ENCODE peak calls at places on chromosome 15, in four cellular contexts. X is A549, I is sigmoid colon, Z is lower lobe of right lung. Q is an unnamed sample. For H3K9me3, the result is how much of the 10 kb centered on the place peaks cover.

GRCh38 chr15:63832620-63833245 is 1.0 kb downstream of the HERC1 start:
- DNase-seq in Z (no peak), I (no peak), X (no peak), Q (no peak)

GRCh38 chr15:67521770-67522568 is 1.0 kb downstream of the C15orf61 start:
- DNase-seq in Z (no peak), X (peak), I (no peak), Q (no peak)

GRCh38 chr15:63498815-63499549 is 5.4 kb upstream of the USP3 start:
- DNase-seq in Z (peak), X (peak), I (no peak), Q (no peak)

GRCh38 chr15:57224664-57225063 is 151.6 kb upstream of the CGNL1 start:
- DNase-seq in X (no peak), I (no peak), Z (no peak), Q (no peak)

GRCh38 chr15:51576451-51576850 is 46.1 kb downstream of the DMXL2 start:
- DNase-seq in Z (no peak), X (no peak), I (no peak), Q (no peak)

GRCh38 chr15:80888846-80889245 is 100.8 kb downstream of the MESD start:
- DNase-seq in I (no peak), Z (no peak), X (no peak), Q (no peak)

GRCh38 chr15:68417051-68417450 is 14.9 kb downstream of the ITGA11 start:
- DNase-seq in I (no peak), Z (no peak), X (no peak), Q (no peak)

GRCh38 chr15:67125589-67126502 is 60.4 kb downstream of the SMAD3 start:
- DNase-seq in X (peak), Z (no peak), I (peak), Q (peak)

GRCh38 chr15:99343208-99343607 is 91.9 kb downstream of the LRRC28 start:
- DNase-seq in Z (no peak), I (no peak), X (no peak), Q (no peak)

GRCh38 chr15:20344601-20345400 is 196.8 kb downstream of the GOLGA6L6 start:
- DNase-seq in Z (no peak), I (peak), X (peak), Q (no peak)

GRCh38 chr15:70633394-70633793 is 130.0 kb downstream of the UACA start:
- DNase-seq in I (no peak), X (no peak), Z (no peak), Q (no peak)

GRCh38 chr15:98899266-98900021 is 108.1 kb downstream of the PGPEP1L start:
- DNase-seq in I (no peak), X (no peak), Z (peak), Q (no peak)

GRCh38 chr15:92633001-92633400 is 22.6 kb downstream of the FAM174B start:
- DNase-seq in Z (no peak), X (no peak), I (no peak), Q (no peak)

GRCh38 chr15:81296218-81296617 is 27.7 kb downstream of the STARD5 start:
- DNase-seq in I (no peak), X (no peak), Z (no peak), Q (no peak)

GRCh38 chr15:48582472-48583235 is 62.9 kb downstream of the FBN1 start:
- DNase-seq in I (no peak), Z (no peak), X (no peak), Q (no peak)

DNA sequence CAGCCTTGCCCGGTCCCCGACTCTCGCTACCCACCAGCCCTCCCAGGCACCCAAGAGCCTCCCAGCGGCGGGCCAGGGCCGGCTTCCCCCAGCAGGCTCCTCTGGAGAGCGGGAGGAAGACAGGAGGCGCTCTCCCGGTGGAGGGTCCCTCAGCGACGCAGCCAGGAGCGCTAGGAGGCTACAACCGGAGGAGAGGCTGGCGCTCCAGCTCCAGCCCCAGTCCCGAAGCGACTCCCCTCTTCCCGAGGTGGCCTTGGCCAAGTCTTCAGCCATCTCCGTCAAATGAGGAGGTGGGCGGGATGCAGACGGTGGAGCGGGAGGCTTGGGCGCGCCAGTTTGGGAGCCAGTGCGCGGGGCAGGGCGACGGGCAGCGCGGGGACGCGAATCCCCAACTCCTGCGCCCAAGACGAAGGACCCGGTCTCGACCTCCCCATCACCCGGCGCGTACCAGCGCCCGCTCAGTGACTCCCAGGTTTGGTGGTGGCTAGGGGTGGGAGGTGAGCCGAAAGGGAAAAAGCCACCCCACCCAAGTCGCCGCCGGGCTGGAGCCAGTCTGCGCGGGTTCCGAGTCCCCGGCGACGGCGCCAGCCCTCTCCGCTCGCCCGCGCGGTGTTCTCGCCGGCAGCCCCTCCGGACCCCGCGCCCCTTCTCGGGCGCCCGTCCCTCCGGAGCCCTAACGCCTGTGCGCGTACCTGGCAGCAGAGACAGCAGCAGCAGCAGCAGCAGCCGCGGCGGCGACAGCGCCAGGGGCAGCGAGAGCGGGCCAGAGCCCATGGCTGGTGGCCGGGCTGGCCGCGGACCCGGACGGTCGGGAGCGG is 566 bp downstream of the CHRNA3 start:
- DNase-seq in I (no peak), X (peak), Z (no peak), Q (no peak)
- TF ChIP-seq CTCF in I (no peak), X (peak), Z (no peak), Q (no peak)

GRCh38 chr15:97730315-97730714 is 230.2 kb upstream of the ARRDC4 start:
- DNase-seq in I (no peak), X (no peak), Z (no peak), Q (no peak)
- H3K27ac ChIP-seq in I (no peak), X (no peak), Z (no peak), Q (no peak)

DNA sequence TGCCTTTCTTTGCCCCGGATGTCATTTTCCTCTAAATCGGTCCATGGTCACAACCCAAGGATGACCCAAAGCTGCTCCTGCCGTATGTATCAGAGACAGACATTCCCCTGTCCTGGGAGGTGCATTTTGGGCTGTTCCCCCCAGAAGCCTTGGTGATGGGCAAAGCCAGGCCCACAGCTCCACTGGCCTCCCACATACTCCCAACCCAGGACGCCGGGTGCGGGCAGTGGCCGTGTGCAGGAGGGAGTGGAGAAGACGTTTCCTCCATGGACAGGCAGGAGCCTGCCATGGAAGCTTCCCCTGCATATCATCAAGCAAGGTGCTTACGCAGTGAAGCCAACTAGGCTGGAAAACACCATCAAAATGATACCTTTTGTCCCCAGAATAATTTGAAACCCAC is 175.0 kb downstream of the ATP10A start:
- DNase-seq in I (peak), Z (no peak), X (no peak), Q (no peak)
- H3K9me3 ChIP-seq in I (under half), Z (under half), X (under half), Q (under half)

GRCh38 chr15:43795197-43795596 is 3.1 kb downstream of the SERF2 start:
- DNase-seq in X (no peak), I (no peak), Z (no peak), Q (no peak)

GRCh38 chr15:43794269-43795037 is 2.3 kb downstream of the SERF2 start:
- DNase-seq in Z (no peak), I (no peak), X (no peak), Q (no peak)

GRCh38 chr15:43791993-43792760 is at the start of gene SERF2:
- DNase-seq in Z (peak), X (peak), I (peak), Q (peak)

GRCh38 chr15:43793647-43794046 is 1.5 kb downstream of the SERF2 start:
- DNase-seq in X (no peak), Z (no peak), I (no peak), Q (no peak)

GRCh38 chr15:43792761-43793493 is 807 bp downstream of the SERF2 start:
- DNase-seq in Z (peak), X (no peak), I (no peak), Q (no peak)
- TF ChIP-seq CTCF in Z (no peak), X (no peak), I (peak), Q (peak)

DNA sequence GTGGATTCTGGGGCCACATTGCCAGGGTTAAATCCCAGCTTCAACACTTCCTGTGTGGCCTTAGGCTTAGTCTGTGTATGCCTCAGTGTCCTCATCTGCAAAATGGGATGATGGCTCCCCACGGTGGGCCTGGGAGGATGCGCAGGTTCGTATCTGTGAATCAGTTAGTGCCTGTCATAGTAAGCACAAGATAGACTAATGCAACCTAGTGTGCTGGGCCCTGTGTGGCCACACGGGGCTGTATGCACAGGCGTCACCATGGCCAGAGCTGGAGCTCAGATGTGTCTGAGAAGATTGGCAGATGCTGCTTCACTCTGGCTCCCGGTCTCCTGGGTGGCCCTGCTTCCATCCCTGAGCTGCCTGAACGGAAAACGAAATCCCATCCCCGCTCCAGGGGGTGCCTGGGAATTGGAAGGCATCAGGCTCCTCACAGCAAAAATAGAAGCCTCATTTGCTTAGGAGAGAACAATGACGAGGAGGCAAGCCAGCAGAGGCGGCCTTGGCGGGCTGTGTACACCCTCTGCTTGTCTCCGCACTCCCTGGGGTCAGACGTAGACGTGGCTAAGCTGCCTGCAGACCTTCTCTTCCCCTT is 103.6 kb downstream of the APBA2 start:
- DNase-seq in X (peak), I (no peak), Z (no peak), Q (no peak)
- H3K27ac ChIP-seq in X (no peak), I (no peak), Z (no peak), Q (no peak)

GRCh38 chr15:22227411-22227810 is 147.1 kb downstream of the OR4M2 start:
- DNase-seq in X (no peak), Z (no peak), I (no peak), Q (no peak)

GRCh38 chr15:22227961-22228762 is 147.8 kb downstream of the OR4M2 start:
- DNase-seq in I (no peak), Z (no peak), X (no peak), Q (no peak)

GRCh38 chr15:22226034-22226790 is 145.9 kb downstream of the OR4M2 start:
- DNase-seq in I (peak), X (no peak), Z (no peak), Q (no peak)

GRCh38 chr15:22229971-22230815 is 149.9 kb downstream of the OR4M2 start:
- DNase-seq in X (no peak), Z (no peak), I (peak), Q (no peak)

GRCh38 chr15:22224241-22224671 is 143.9 kb downstream of the OR4M2 start:
- DNase-seq in X (peak), Z (no peak), I (peak), Q (no peak)
- H3K9me3 ChIP-seq in X (under half), Z (under half), I (under half), Q (under half)

GRCh38 chr15:42056934-42057743 is 36.3 kb upstream of the PLA2G4E start:
- DNase-seq in X (peak), Z (peak), I (no peak), Q (peak)
- TF ChIP-seq CTCF in X (peak), Z (peak), I (no peak), Q (peak)

DNA sequence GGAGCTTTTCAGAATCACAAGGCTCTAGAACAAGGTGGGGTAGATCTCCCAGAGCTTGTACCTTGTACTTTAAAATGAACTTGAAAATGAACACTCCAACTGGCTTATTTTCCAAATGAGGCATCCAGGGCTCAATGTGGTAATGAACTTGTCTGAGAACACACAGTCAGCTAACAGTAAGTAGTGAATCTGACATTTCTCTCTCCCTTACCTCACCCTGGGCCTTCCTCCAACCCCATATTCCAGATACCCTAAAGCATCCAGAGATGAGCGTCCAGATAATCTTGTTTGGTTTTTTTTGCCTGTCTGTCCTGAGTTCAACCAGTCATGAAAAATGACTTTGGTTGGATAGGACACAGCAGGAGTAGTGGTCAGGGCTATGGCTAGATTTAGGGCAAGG is 81.7 kb upstream of the THBS1 start:
- DNase-seq in Z (no peak), X (no peak), I (no peak), Q (no peak)
- H3K27ac ChIP-seq in Z (no peak), X (no peak), I (peak), Q (no peak)